ENCODE peak calls at places on chromosomes 12 and 14, in five cellular contexts. K is Karpas-422, E is tibial artery, G is AG09309, B is EH. U is an unnamed sample.

GRCh38 chr12:51847830-51848727 is at the start of gene FIGNL2:
- DNase-seq in K (no peak), E (no peak), G (no peak), B (peak; percentile 22), U (no peak)

GRCh38 chr12:109595321-109595902 is 21.8 kb downstream of the MVK start:
- DNase-seq in K (no peak), E (no peak), G (no peak), B (no peak), U (no peak)

GRCh38 chr12:115103884-115104883 is 420.2 kb upstream of the TBX3 start:
- DNase-seq in K (no peak), E (no peak), G (no peak), B (peak; percentile 76), U (no peak)

GRCh38 chr12:67355428-67356385 is 86.5 kb downstream of the CAND1 start:
- DNase-seq in K (peak; percentile 90), E (no peak), G (no peak), B (peak; percentile 76), U (no peak)

GRCh38 chr14:100522616-100523021 is 64.6 kb downstream of the BEGAIN start:
- DNase-seq in K (peak; percentile 51), E (no peak), G (no peak), B (no peak), U (no peak)

GRCh38 chr12:121053706-121054105 is 14.7 kb upstream of the OASL start:
- DNase-seq in K (no peak), E (peak; percentile 23), G (no peak), B (no peak), U (no peak)

GRCh38 chr14:64510825-64511679 is 6.5 kb downstream of the ZBTB1 start:
- DNase-seq in K (peak; percentile 90), E (peak; percentile 75), G (no peak), B (peak; percentile 73), U (peak; percentile 37)

GRCh38 chr12:87935216-87935615 is 94.0 kb downstream of the C12orf50 start:
- DNase-seq in K (no peak), E (no peak), G (no peak), B (no peak), U (no peak)

GRCh38 chr12:53097564-53098353 is at the start of gene IGFBP6:
- DNase-seq in K (peak; percentile 78), E (peak; percentile 87), G (no peak), B (peak; percentile 67), U (no peak)

GRCh38 chr14:22598896-22599244 is 770 bp downstream of the ABHD4 start:
- DNase-seq in K (peak; percentile 54), E (peak; percentile 74), G (no peak), B (peak; percentile 66), U (peak; percentile 66)

GRCh38 chr12:102900389-102900788 is 16.7 kb downstream of the PAH start:
- DNase-seq in K (no peak), E (no peak), G (no peak), B (no peak), U (no peak)

GRCh38 chr12:102643871-102644551 is 163.6 kb upstream of the IGF1 start:
- DNase-seq in K (no peak), E (no peak), G (no peak), B (no peak), U (no peak)

GRCh38 chr14:92610849-92611271 is 97.3 kb downstream of the RIN3 start:
- DNase-seq in K (no peak), E (no peak), G (no peak), B (peak; percentile 40), U (no peak)

GRCh38 chr14:80388980-80389711 is 177.8 kb upstream of the DIO2 start:
- DNase-seq in K (no peak), E (no peak), G (peak; percentile 84), B (peak; percentile 94), U (no peak)

GRCh38 chr14:84584526-84584925 is 945.4 kb upstream of the FLRT2 start:
- DNase-seq in K (no peak), E (no peak), G (no peak), B (no peak), U (no peak)

GRCh38 chr12:29226621-29227020 is 77.5 kb downstream of the FAR2 start:
- DNase-seq in K (no peak), E (no peak), G (no peak), B (peak; percentile 51), U (no peak)

GRCh38 chr12:57085999-57086950 is 2.6 kb upstream of the NAB2 start:
- DNase-seq in K (peak; percentile 80), E (peak; percentile 86), G (no peak), B (peak; percentile 81), U (no peak)

GRCh38 chr14:61839452-61839851 is 77.2 kb downstream of the SNAPC1 start:
- DNase-seq in K (no peak), E (no peak), G (peak; percentile 18), B (peak; percentile 88), U (no peak)

GRCh38 chr12:10941916-10942607 is 3.0 kb upstream of the TAS2R14 start:
- DNase-seq in K (no peak), E (no peak), G (no peak), B (no peak), U (no peak)

GRCh38 chr14:105022276-105022670 is 1.4 kb upstream of the CDCA4 start:
- DNase-seq in K (no peak), E (no peak), G (no peak), B (no peak), U (no peak)

GRCh38 chr12:65892905-65893304 is 68.6 kb downstream of the HMGA2 start:
- DNase-seq in K (no peak), E (no peak), G (no peak), B (peak; percentile 91), U (no peak)

GRCh38 chr12:116220756-116221155 is 56.7 kb downstream of the MED13L start:
- DNase-seq in K (no peak), E (no peak), G (no peak), B (no peak), U (no peak)

GRCh38 chr14:33463731-33464130 is 487.1 kb downstream of the EGLN3 start:
- DNase-seq in K (no peak), E (no peak), G (no peak), B (no peak), U (no peak)

GRCh38 chr12:3114671-3115070 is 37.5 kb downstream of the TSPAN9 start:
- DNase-seq in K (no peak), E (no peak), G (no peak), B (peak; percentile 37), U (no peak)

GRCh38 chr14:88559852-88560251 is 3.0 kb upstream of the ZC3H14 start:
- DNase-seq in K (no peak), E (no peak), G (peak; percentile 47), B (peak; percentile 80), U (no peak)

GRCh38 chr12:99232324-99232723 is 415.2 kb upstream of the GARIN6 start:
- DNase-seq in K (no peak), E (no peak), G (no peak), B (no peak), U (no peak)

GRCh38 chr12:2664721-2665577 is 129.8 kb upstream of the FKBP4 start:
- DNase-seq in K (no peak), E (peak; percentile 62), G (no peak), B (no peak), U (no peak)

GRCh38 chr12:21823581-21823980 is 49.1 kb upstream of the KCNJ8 start:
- DNase-seq in K (peak; percentile 16), E (peak; percentile 89), G (no peak), B (no peak), U (peak; percentile 74)

GRCh38 chr14:90583916-90584605 is 187.2 kb downstream of the CALM1 start:
- DNase-seq in K (no peak), E (no peak), G (no peak), B (no peak), U (no peak)

GRCh38 chr14:63881926-63882325 is 29.1 kb downstream of the SYNE2 start:
- DNase-seq in K (no peak), E (no peak), G (no peak), B (no peak), U (no peak)

GRCh38 chr14:71647086-71647784 is 285.0 kb upstream of the RGS6 start:
- DNase-seq in K (no peak), E (no peak), G (no peak), B (no peak), U (no peak)

GRCh38 chr12:119372540-119372939 is 38.0 kb downstream of the CCDC60 start:
- DNase-seq in K (no peak), E (no peak), G (no peak), B (no peak), U (no peak)

GRCh38 chr12:116599285-116600122 is 40.3 kb downstream of the MAP1LC3B2 start:
- DNase-seq in K (peak; percentile 80), E (peak; percentile 90), G (peak; percentile 32), B (peak; percentile 84), U (peak; percentile 74)

U was measured in gastrocnemius medialis.